ENCODE peak calls at places on chromosomes 7 and 10, in eight cellular contexts. H is adipocyte, L is PC-3, P is suprapubic skin, R is Peyer's patch, V is fibroblast of lung, I is kidney, E is heart right ventricle. W is an unnamed sample. For H3K4me1, the result is how much of the 10 kb centered on the place peaks cover.

GRCh38 chr10:105742184-105742583 is 1101.1 kb downstream of the SORCS3 start:
- DNase-seq in H (no peak), L (peak), P (no peak), R (no peak), V (no peak), I (no peak), E (no peak), W (no peak)

GRCh38 chr7:152869677-152870051 is 110.1 kb downstream of the ACTR3B start:
- DNase-seq in H (no peak), L (no peak), P (no peak), R (no peak), V (no peak), I (peak), E (no peak), W (no peak)

GRCh38 chr10:124308351-124308645 is 110.4 kb downstream of the OAT start:
- DNase-seq in H (no peak), L (no peak), P (peak), R (no peak), V (no peak), I (no peak), E (no peak), W (no peak)

GRCh38 chr7:3754488-3755365 is 453.7 kb downstream of the SDK1 start:
- DNase-seq in H (no peak), L (peak), P (no peak), R (no peak), V (peak), I (no peak), E (no peak), W (no peak)

GRCh38 chr7:90492250-90492649 is 22.8 kb downstream of the PTTG1IP2 start:
- DNase-seq in H (no peak), L (peak), P (no peak), R (no peak), V (no peak), I (no peak), E (no peak), W (no peak)

GRCh38 chr7:3245721-3246120 is 55.3 kb upstream of the SDK1 start:
- DNase-seq in H (no peak), L (no peak), P (no peak), R (no peak), V (no peak), I (no peak), E (no peak), W (no peak)

GRCh38 chr7:75842836-75843446 is 29.3 kb upstream of the CCL24 start:
- DNase-seq in H (peak), L (peak), P (no peak), R (no peak), V (peak), I (no peak), E (no peak), W (no peak)

GRCh38 chr10:77325233-77325537 is 312.4 kb downstream of the KCNMA1 start:
- DNase-seq in H (no peak), L (peak), P (no peak), R (no peak), V (no peak), I (no peak), E (no peak), W (no peak)

GRCh38 chr10:103765981-103766380 is 89.4 kb downstream of the SH3PXD2A start:
- DNase-seq in H (no peak), L (peak), P (no peak), R (peak), V (peak), I (peak), E (peak), W (peak)

GRCh38 chr7:98913612-98914011 is 35.3 kb downstream of the TRRAP start:
- DNase-seq in H (peak), L (peak), P (no peak), R (no peak), V (peak), I (no peak), E (no peak), W (no peak)

GRCh38 chr7:135853499-135853898 is 104.9 kb upstream of the FAM180A start:
- DNase-seq in H (no peak), L (peak), P (no peak), R (no peak), V (peak), I (no peak), E (no peak), W (no peak)

GRCh38 chr10:79349766-79350406 is 2.6 kb downstream of the PPIF start:
- DNase-seq in H (no peak), L (no peak), P (peak), R (no peak), V (no peak), I (peak), E (no peak), W (peak)

GRCh38 chr7:80622531-80622930 is 15.9 kb upstream of the CD36 start:
- DNase-seq in H (peak), L (peak), P (no peak), R (no peak), V (peak), I (no peak), E (no peak), W (no peak)

GRCh38 chr10:49039409-49039808 is 75.9 kb downstream of the VSTM4 start:
- DNase-seq in H (no peak), L (no peak), P (no peak), R (no peak), V (no peak), I (no peak), E (no peak), W (no peak)

GRCh38 chr10:90787906-90788491 is 69.8 kb downstream of the HTR7 start:
- DNase-seq in H (peak), L (peak), P (no peak), R (no peak), V (peak), I (no peak), E (no peak), W (peak)

GRCh38 chr7:54989826-54990225 is 29.0 kb upstream of the EGFR start:
- DNase-seq in H (peak), L (no peak), P (no peak), R (no peak), V (no peak), I (no peak), E (no peak), W (no peak)

GRCh38 chr7:19392246-19392645 is 247.0 kb upstream of the FERD3L start:
- DNase-seq in H (peak), L (peak), P (no peak), R (no peak), V (peak), I (no peak), E (no peak), W (no peak)

GRCh38 chr10:88006261-88006660 is 142.8 kb downstream of the PTEN start:
- DNase-seq in H (no peak), L (no peak), P (no peak), R (no peak), V (no peak), I (no peak), E (no peak), W (no peak)

GRCh38 chr7:127618775-127619174 is 833 bp upstream of the PAX4 start:
- DNase-seq in H (no peak), L (no peak), P (no peak), R (no peak), V (no peak), I (no peak), E (no peak), W (no peak)

GRCh38 chr10:89845541-89846275 is 144.3 kb downstream of the KIF20B start:
- DNase-seq in H (peak), L (peak), P (no peak), R (no peak), V (peak), I (no peak), E (no peak), W (no peak)

GRCh38 chr10:77428776-77429395 is 208.7 kb downstream of the KCNMA1 start:
- DNase-seq in H (peak), L (peak), P (no peak), R (no peak), V (peak), I (no peak), E (no peak), W (no peak)

GRCh38 chr7:151895695-151896485 is 19.0 kb upstream of the PRKAG2 start:
- DNase-seq in H (no peak), L (no peak), P (no peak), R (no peak), V (no peak), I (peak), E (no peak), W (no peak)

GRCh38 chr10:70879244-70879643 is 9.1 kb downstream of the PCBD1 start:
- DNase-seq in H (no peak), L (peak), P (no peak), R (no peak), V (peak), I (no peak), E (no peak), W (peak)

GRCh38 chr7:129728875-129729467 is 117.5 kb downstream of the NRF1 start:
- DNase-seq in H (no peak), L (no peak), P (no peak), R (no peak), V (no peak), I (no peak), E (no peak), W (no peak)

GRCh38 chr7:95027181-95027872 is 119.9 kb downstream of the PPP1R9A start:
- DNase-seq in H (no peak), L (no peak), P (no peak), R (no peak), V (no peak), I (no peak), E (no peak), W (no peak)

GRCh38 chr10:17905491-17905890 is 46.2 kb upstream of the SLC39A12 start:
- DNase-seq in H (peak), L (peak), P (no peak), R (no peak), V (no peak), I (no peak), E (no peak), W (no peak)

GRCh38 chr7:99041526-99041925 is 102.4 kb downstream of the SMURF1 start:
- DNase-seq in H (no peak), L (no peak), P (peak), R (no peak), V (no peak), I (no peak), E (no peak), W (no peak)

GRCh38 chr10:29146311-29146710 is 142.6 kb upstream of the LYZL1 start:
- DNase-seq in H (no peak), L (no peak), P (no peak), R (no peak), V (no peak), I (no peak), E (no peak), W (no peak)

GRCh38 chr10:29146736-29147135 is 142.1 kb upstream of the LYZL1 start:
- DNase-seq in H (no peak), L (no peak), P (no peak), R (no peak), V (no peak), I (no peak), E (no peak), W (no peak)

GRCh38 chr10:29142516-29143314 is 146.2 kb upstream of the LYZL1 start:
- DNase-seq in H (no peak), L (no peak), P (no peak), R (no peak), V (no peak), I (no peak), E (no peak), W (peak)

GRCh38 chr10:29141761-29142160 is 147.1 kb upstream of the LYZL1 start:
- DNase-seq in H (peak), L (peak), P (no peak), R (no peak), V (peak), I (no peak), E (no peak), W (peak)

GRCh38 chr10:29144126-29144525 is 144.7 kb upstream of the LYZL1 start:
- DNase-seq in H (no peak), L (no peak), P (no peak), R (no peak), V (peak), I (no peak), E (no peak), W (no peak)
- H3K4me3 ChIP-seq in H (no peak), L (no peak), P (no peak), R (no peak), V (no peak), I (no peak), E (no peak), W (no peak)

GRCh38 chr7:7185382-7185989 is 3.1 kb downstream of the C1GALT1 start:
- DNase-seq in H (no peak), L (no peak), P (no peak), R (no peak), V (no peak), I (no peak), E (no peak), W (no peak)

GRCh38 chr7:7188742-7189141 is 6.4 kb downstream of the C1GALT1 start:
- DNase-seq in H (no peak), L (no peak), P (no peak), R (no peak), V (no peak), I (no peak), E (no peak), W (no peak)

GRCh38 chr7:7191137-7191536 is 8.8 kb downstream of the C1GALT1 start:
- DNase-seq in H (no peak), L (no peak), P (no peak), R (no peak), V (no peak), I (no peak), E (no peak), W (no peak)

GRCh38 chr7:7188091-7188490 is 5.7 kb downstream of the C1GALT1 start:
- DNase-seq in H (no peak), L (no peak), P (no peak), R (no peak), V (no peak), I (no peak), E (no peak), W (no peak)

GRCh38 chr7:7190142-7190541 is 7.8 kb downstream of the C1GALT1 start:
- DNase-seq in H (peak), L (no peak), P (no peak), R (no peak), V (peak), I (no peak), E (no peak), W (no peak)
- H3K4me1 ChIP-seq in H (under half), L (under half), P (under half), R (under half), V (under half), I (under half), E (half or more), W (under half)

GRCh38 chr7:26295015-26295414 is 3.4 kb downstream of the SNX10 start:
- DNase-seq in H (no peak), L (no peak), P (no peak), R (no peak), V (no peak), I (no peak), E (no peak), W (no peak)

GRCh38 chr7:26291251-26291650 is 411 bp upstream of the SNX10 start:
- DNase-seq in H (no peak), L (no peak), P (no peak), R (no peak), V (no peak), I (no peak), E (no peak), W (no peak)

GRCh38 chr7:26292768-26293560 is 1.3 kb downstream of the SNX10 start:
- DNase-seq in H (no peak), L (peak), P (no peak), R (peak), V (no peak), I (peak), E (no peak), W (no peak)

GRCh38 chr7:26291699-26292538 is at the start of gene SNX10:
- DNase-seq in H (peak), L (peak), P (no peak), R (peak), V (peak), I (peak), E (peak), W (peak)

GRCh38 chr7:26293569-26294308 is 2.1 kb downstream of the SNX10 start:
- DNase-seq in H (no peak), L (no peak), P (no peak), R (peak), V (no peak), I (no peak), E (no peak), W (no peak)
- H3K4me3 ChIP-seq in H (no peak), L (no peak), P (no peak), R (peak), V (no peak), I (peak), E (no peak), W (no peak)

GRCh38 chr10:45000764-45001381 is at the start of gene ZNF22:
- DNase-seq in H (peak), L (peak), P (no peak), R (peak), V (peak), I (peak), E (peak), W (peak)

GRCh38 chr10:45003432-45004000 is 2.8 kb downstream of the ZNF22 start:
- DNase-seq in H (no peak), L (no peak), P (no peak), R (no peak), V (no peak), I (no peak), E (no peak), W (no peak)

GRCh38 chr10:45004661-45005060 is 3.9 kb downstream of the ZNF22 start:
- DNase-seq in H (no peak), L (no peak), P (no peak), R (no peak), V (no peak), I (no peak), E (no peak), W (no peak)

GRCh38 chr10:45000138-45000763 is 472 bp upstream of the ZNF22 start:
- DNase-seq in H (peak), L (peak), P (peak), R (no peak), V (peak), I (peak), E (peak), W (peak)

GRCh38 chr10:45001382-45002148 is 842 bp downstream of the ZNF22 start:
- DNase-seq in H (peak), L (peak), P (no peak), R (peak), V (peak), I (peak), E (peak), W (peak)
- H3K4me1 ChIP-seq in H (half or more), L (under half), P (half or more), R (under half), V (under half), I (under half), E (half or more), W (under half)

GRCh38 chr7:92612501-92612900 is 22.3 kb upstream of the FAM133B start:
- DNase-seq in H (peak), L (no peak), P (no peak), R (no peak), V (peak), I (no peak), E (no peak), W (no peak)
- H3K4me3 ChIP-seq in H (peak), L (no peak), P (no peak), R (no peak), V (no peak), I (no peak), E (no peak), W (no peak)